ENCODE peak calls at places on chromosome 1, in nine cellular contexts. B is activated CD4-positive, alpha-beta T cell treated with anti-CD3 and anti-CD28 coated beads, Interleukin-2, amount 50 U/mL, for 48 hours; I is ascending aorta; K is astrocyte of the cerebellum; H is AG20443; C is NCI-H2171; N is NCI-H345; P is epithelial cell of prostate; D is CD4-positive, alpha-beta T cell. G is an unnamed sample.

GRCh38 chr1:1079408-1080121 is 5.5 kb upstream of the RNF223 start:
- DNase-seq in N (peak), H (peak), K (peak), D (no peak), B (peak), C (peak), P (no peak), I (peak), G (no peak)

GRCh38 chr1:201348211-201348566 is 29.3 kb downstream of the TNNT2 start:
- DNase-seq in P (peak), D (no peak), B (peak), I (no peak), K (peak), N (peak), C (peak), H (peak), G (no peak)

GRCh38 chr1:211589782-211590721 is 11.1 kb upstream of the SLC30A1 start:
- DNase-seq in I (peak), H (no peak), K (no peak), N (no peak), B (no peak), P (no peak), C (no peak), D (no peak), G (no peak)

GRCh38 chr1:59898927-59899326 is 27.6 kb downstream of the CYP2J2 start:
- DNase-seq in P (no peak), I (no peak), H (no peak), B (no peak), N (no peak), C (no peak), K (peak), D (no peak), G (no peak)

GRCh38 chr1:225746361-225747179 is 31.1 kb upstream of the SRP9 start:
- DNase-seq in B (no peak), K (peak), H (peak), P (no peak), I (peak), N (peak), D (no peak), C (peak), G (no peak)

GRCh38 chr1:172390620-172391491 is 29.6 kb upstream of the C1orf105 start:
- DNase-seq in I (no peak), C (no peak), K (no peak), B (no peak), N (no peak), H (peak), D (no peak), P (no peak), G (no peak)

GRCh38 chr1:41400235-41400634 is 39.0 kb downstream of the FOXO6 start:
- DNase-seq in N (no peak), B (no peak), C (peak), H (no peak), P (no peak), K (no peak), D (no peak), I (no peak), G (no peak)

GRCh38 chr1:41239988-41240610 is 2.0 kb downstream of the SCMH1 start:
- DNase-seq in I (no peak), K (peak), H (peak), P (no peak), C (no peak), D (no peak), B (no peak), N (peak), G (no peak)

GRCh38 chr1:10745886-10746455 is 50.5 kb downstream of the CASZ1 start:
- DNase-seq in D (no peak), I (no peak), P (no peak), B (no peak), N (no peak), C (no peak), K (no peak), H (no peak), G (no peak)

GRCh38 chr1:94326329-94326728 is 88.9 kb upstream of the ARHGAP29 start:
- DNase-seq in C (no peak), P (no peak), N (no peak), I (no peak), B (no peak), K (no peak), D (no peak), H (no peak), G (no peak)

GRCh38 chr1:99133759-99134158 is 129.1 kb upstream of the PLPPR5 start:
- DNase-seq in P (no peak), N (no peak), C (no peak), D (no peak), K (no peak), H (no peak), I (no peak), B (no peak), G (no peak)

GRCh38 chr1:84598846-84599741 is 24.9 kb upstream of the CTBS start:
- DNase-seq in P (peak), I (no peak), B (no peak), C (no peak), H (peak), N (no peak), D (no peak), K (no peak), G (no peak)

GRCh38 chr1:227895828-227896685 is 51.7 kb downstream of the WNT9A start:
- DNase-seq in P (no peak), C (no peak), H (no peak), D (no peak), K (no peak), B (no peak), N (no peak), I (peak), G (no peak)

GRCh38 chr1:110743397-110743796 is 68.7 kb upstream of the KCNA3 start:
- DNase-seq in K (no peak), D (no peak), C (no peak), N (no peak), I (no peak), H (no peak), B (no peak), P (no peak), G (no peak)

GRCh38 chr1:91851130-91852010 is 34.6 kb downstream of the TGFBR3 start:
- DNase-seq in I (peak), N (peak), H (peak), D (no peak), P (no peak), K (peak), C (no peak), B (no peak), G (no peak)

GRCh38 chr1:156129687-156130577 is 15.4 kb downstream of the LMNA start:
- DNase-seq in D (peak), K (peak), I (peak), N (peak), H (peak), P (no peak), C (peak), B (peak), G (peak)

GRCh38 chr1:177927021-177927596 is 42.7 kb downstream of the SEC16B start:
- DNase-seq in I (no peak), B (no peak), C (no peak), P (peak), K (peak), H (peak), N (no peak), D (no peak), G (no peak)

GRCh38 chr1:20462397-20462796 is 23.6 kb downstream of the CAMK2N1 start:
- DNase-seq in C (no peak), B (no peak), K (no peak), I (no peak), N (no peak), P (no peak), H (no peak), D (no peak), G (no peak)

GRCh38 chr1:65992160-65993046 is 199.7 kb downstream of the PDE4B start:
- DNase-seq in D (no peak), C (no peak), P (no peak), N (no peak), B (no peak), K (no peak), H (no peak), I (no peak), G (no peak)

GRCh38 chr1:209723761-209724693 is 19.4 kb downstream of the HSD11B1 start:
- DNase-seq in D (no peak), P (no peak), B (peak), C (no peak), N (no peak), I (no peak), K (no peak), H (peak), G (peak)

GRCh38 chr1:36125129-36125991 is at the start of gene COL8A2:
- DNase-seq in C (no peak), D (no peak), P (no peak), B (no peak), H (peak), N (no peak), I (peak), K (no peak), G (no peak)

GRCh38 chr1:183098349-183098748 is 75.1 kb downstream of the LAMC1 start:
- DNase-seq in D (no peak), B (no peak), K (no peak), I (no peak), H (no peak), N (no peak), C (no peak), P (no peak), G (no peak)

GRCh38 chr1:223199094-223199647 is 56.1 kb upstream of the TLR5 start:
- DNase-seq in P (no peak), H (no peak), I (no peak), K (no peak), N (no peak), D (no peak), B (no peak), C (no peak), G (no peak)

GRCh38 chr1:117646007-117646913 is 40.4 kb downstream of the TENT5C start:
- DNase-seq in H (peak), I (peak), K (no peak), D (no peak), N (no peak), C (no peak), B (no peak), P (no peak), G (no peak)

GRCh38 chr1:30928171-30928570 is 19.6 kb upstream of the SDC3 start:
- DNase-seq in I (no peak), B (no peak), K (no peak), N (no peak), C (no peak), H (no peak), D (no peak), P (peak), G (no peak)

GRCh38 chr1:214332950-214333798 is 52.2 kb downstream of the SMYD2 start:
- DNase-seq in D (no peak), P (no peak), I (peak), B (peak), N (peak), K (peak), H (peak), C (no peak), G (peak)

GRCh38 chr1:38476111-38476783 is 383.3 kb downstream of the RRAGC start:
- DNase-seq in D (no peak), P (no peak), H (no peak), I (no peak), B (no peak), K (no peak), C (no peak), N (no peak), G (no peak)

GRCh38 chr1:235351441-235351840 is 15.8 kb upstream of the TBCE start:
- DNase-seq in B (no peak), N (no peak), I (no peak), P (no peak), C (no peak), K (no peak), D (no peak), H (no peak), G (no peak)

GRCh38 chr1:109547412-109548320 is 749 bp upstream of the GNAI3 start:
- DNase-seq in B (peak), P (no peak), C (no peak), D (no peak), N (no peak), H (peak), I (no peak), K (no peak), G (no peak)

GRCh38 chr1:156591432-156592157 is at the start of gene NAXE:
- DNase-seq in C (peak), D (peak), B (peak), K (no peak), N (peak), H (peak), I (peak), P (no peak), G (peak)

GRCh38 chr1:151619489-151620093 is 7.7 kb downstream of the SNX27 start:
- DNase-seq in I (no peak), C (no peak), P (no peak), K (peak), B (no peak), N (peak), D (no peak), H (no peak), G (no peak)

GRCh38 chr1:218592688-218593087 is 247.6 kb downstream of the TGFB2 start:
- DNase-seq in P (peak), B (no peak), H (no peak), N (no peak), K (no peak), I (no peak), D (no peak), C (no peak), G (no peak)

GRCh38 chr1:179228783-179229213 is 679 bp downstream of the ABL2 start:
- DNase-seq in K (no peak), I (peak), C (peak), B (peak), P (no peak), H (peak), D (no peak), N (peak), G (peak)

G was measured in activated T-helper 2 cell treated with anti-CD3 and anti-CD28 coated beads, Interferon-gamma antibody, Interleukin-2, Interleukin-4, amounts not matched to agents 10 μg/mL and 5 μg/mL and 100 μg/mL, durations not matched to agents 14 hours and 24 hours and 36 hours.